ENCODE peak calls at places on chromosomes 3 and 15, in seven cellular contexts. U is spleen, L is left ventricle myocardium inferior, X is psoas muscle, Y is left lung, I is SJSA1, N is HCT116. S is an unnamed sample.

GRCh38 chr3:155185623-155186022 is 105.5 kb downstream of the MME start:
- DNase-seq in U (no peak), L (no peak), X (no peak), Y (no peak), I (no peak), N (no peak), S (no peak)

GRCh38 chr3:123385072-123385471 is 63.8 kb downstream of the ADCY5 start:
- DNase-seq in U (peak; percentile 39), L (peak; percentile 54), X (no peak), Y (no peak), I (peak; percentile 96), N (no peak), S (no peak)

GRCh38 chr3:17645074-17645698 is 97.2 kb downstream of the TBC1D5 start:
- DNase-seq in U (no peak), L (no peak), X (no peak), Y (no peak), I (peak; percentile 26), N (peak; percentile 43), S (no peak)

GRCh38 chr3:138049157-138049919 is 39.4 kb downstream of the CLDN18 start:
- DNase-seq in U (no peak), L (no peak), X (no peak), Y (no peak), I (no peak), N (no peak), S (no peak)

GRCh38 chr15:47685141-47685870 is 32.0 kb upstream of the SEMA6D start:
- DNase-seq in U (no peak), L (no peak), X (no peak), Y (no peak), I (no peak), N (no peak), S (no peak)

GRCh38 chr3:71245052-71245488 is 338.5 kb downstream of the FOXP1 start:
- DNase-seq in U (no peak), L (no peak), X (no peak), Y (peak; percentile 50), I (peak; percentile 63), N (no peak), S (peak; percentile 76)

GRCh38 chr15:79820820-79821219 is 76.0 kb downstream of the MTHFS start:
- DNase-seq in U (no peak), L (no peak), X (no peak), Y (peak; percentile 49), I (no peak), N (no peak), S (no peak)

GRCh38 chr15:81888748-81889479 is 156.9 kb downstream of the MEX3B start:
- DNase-seq in U (no peak), L (no peak), X (no peak), Y (no peak), I (peak; percentile 83), N (no peak), S (no peak)

GRCh38 chr15:89740137-89740536 is 10.9 kb downstream of the MESP1 start:
- DNase-seq in U (no peak), L (no peak), X (no peak), Y (no peak), I (peak; percentile 63), N (peak; percentile 67), S (peak; percentile 77)

GRCh38 chr3:163951397-163951987 is 1126.8 kb downstream of the SI start:
- DNase-seq in U (no peak), L (no peak), X (no peak), Y (no peak), I (no peak), N (no peak), S (no peak)

GRCh38 chr3:148962513-148962912 is 28.8 kb upstream of the GYG1 start:
- DNase-seq in U (no peak), L (no peak), X (peak; percentile 25), Y (no peak), I (peak; percentile 39), N (peak; percentile 56), S (no peak)

GRCh38 chr3:158109804-158110657 is at the start of gene RSRC1:
- DNase-seq in U (peak; percentile 96), L (peak; percentile 80), X (peak; percentile 84), Y (peak; percentile 90), I (peak; percentile 91), N (peak; percentile 89), S (peak; percentile 88)

GRCh38 chr3:106530367-106530766 is 661.6 kb upstream of the CBLB start:
- DNase-seq in U (no peak), L (no peak), X (no peak), Y (no peak), I (no peak), N (no peak), S (no peak)

GRCh38 chr15:38253448-38253847 is 812 bp downstream of the SPRED1 start:
- DNase-seq in U (no peak), L (no peak), X (no peak), Y (no peak), I (peak; percentile 59), N (peak; percentile 28), S (no peak)

GRCh38 chr3:117756580-117756979 is 1047.0 kb downstream of the TUSC7 start:
- DNase-seq in U (no peak), L (no peak), X (no peak), Y (no peak), I (no peak), N (no peak), S (no peak)

GRCh38 chr3:43648957-43649356 is 27.1 kb upstream of the ANO10 start:
- DNase-seq in U (no peak), L (no peak), X (no peak), Y (no peak), I (no peak), N (no peak), S (no peak)

GRCh38 chr3:128547368-128547987 is 54.5 kb upstream of the GATA2 start:
- DNase-seq in U (no peak), L (no peak), X (no peak), Y (no peak), I (peak; percentile 88), N (no peak), S (no peak)

GRCh38 chr3:52120576-52121458 is 33.4 kb downstream of the POC1A start:
- DNase-seq in U (peak; percentile 47), L (no peak), X (no peak), Y (no peak), I (no peak), N (no peak), S (no peak)

GRCh38 chr3:72663429-72663828 is 184.8 kb downstream of the SHQ1 start:
- DNase-seq in U (no peak), L (no peak), X (no peak), Y (no peak), I (peak; percentile 32), N (no peak), S (no peak)

GRCh38 chr3:152843955-152844354 is 9.0 kb downstream of the P2RY1 start:
- DNase-seq in U (no peak), L (no peak), X (no peak), Y (no peak), I (no peak), N (no peak), S (no peak)

GRCh38 chr3:151183253-151183652 is 19.8 kb downstream of the GPR171 start:
- DNase-seq in U (no peak), L (no peak), X (no peak), Y (no peak), I (peak; percentile 1), N (no peak), S (no peak)

GRCh38 chr3:23256741-23257435 is 53.8 kb downstream of the UBE2E2 start:
- DNase-seq in U (no peak), L (no peak), X (no peak), Y (no peak), I (no peak), N (no peak), S (no peak)

GRCh38 chr15:44029003-44029402 is 166.1 kb downstream of the FRMD5 start:
- DNase-seq in U (no peak), L (no peak), X (no peak), Y (no peak), I (peak; percentile 24), N (no peak), S (no peak)

GRCh38 chr3:9316881-9317341 is 45.9 kb upstream of the THUMPD3 start:
- DNase-seq in U (no peak), L (no peak), X (no peak), Y (no peak), I (peak; percentile 61), N (no peak), S (no peak)

GRCh38 chr3:37453393-37454391 is 279.3 kb upstream of the LRRFIP2 start:
- DNase-seq in U (peak; percentile 84), L (peak; percentile 81), X (peak; percentile 57), Y (peak; percentile 58), I (no peak), N (no peak), S (peak; percentile 84)

GRCh38 chr3:39754549-39754948 is 54.9 kb upstream of the MYRIP start:
- DNase-seq in U (no peak), L (no peak), X (no peak), Y (no peak), I (no peak), N (no peak), S (no peak)
- H3K4me3 ChIP-seq in U (no peak overlapping the region), L (no peak overlapping the region), X (no peak overlapping the region), Y (no peak overlapping the region), I (no peak overlapping the region), N (no peak overlapping the region), S (no peak overlapping the region)

GRCh38 chr3:113006350-113007056 is 15.7 kb downstream of the GTPBP8 start:
- DNase-seq in U (no peak), L (no peak), X (no peak), Y (no peak), I (no peak), N (no peak), S (no peak)

GRCh38 chr3:113005622-113006021 is 14.8 kb downstream of the GTPBP8 start:
- DNase-seq in U (no peak), L (no peak), X (no peak), Y (no peak), I (no peak), N (no peak), S (no peak)

GRCh38 chr3:113000691-113001090 is 9.9 kb downstream of the GTPBP8 start:
- DNase-seq in U (no peak), L (no peak), X (no peak), Y (no peak), I (no peak), N (no peak), S (no peak)

GRCh38 chr3:113002033-113002432 is 11.2 kb downstream of the GTPBP8 start:
- DNase-seq in U (no peak), L (no peak), X (no peak), Y (no peak), I (no peak), N (no peak), S (no peak)

DNA sequence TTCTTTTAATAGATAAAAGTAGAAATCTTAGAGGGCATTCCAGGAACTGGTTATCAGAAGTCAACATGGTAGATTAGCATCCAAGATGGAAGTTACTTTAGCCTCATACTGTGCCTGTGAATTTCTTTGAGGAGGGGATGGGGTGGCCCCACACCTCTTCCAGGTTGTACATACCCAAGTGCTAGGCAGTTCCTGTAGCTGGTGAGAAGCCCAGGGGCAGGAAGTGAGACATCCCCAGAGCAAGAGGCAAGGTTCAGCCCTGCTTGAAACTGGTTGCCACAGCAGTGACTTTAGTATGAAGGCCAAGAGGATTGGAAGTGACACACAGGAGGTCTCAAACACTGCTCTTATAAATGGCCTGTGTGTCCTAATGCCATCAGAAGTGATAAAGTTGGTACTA is 11.9 kb downstream of the GTPBP8 start:
- DNase-seq in U (no peak), L (no peak), X (no peak), Y (no peak), I (no peak), N (no peak), S (no peak)
- H3K36me3 ChIP-seq in U (peaks cover 100% of the 10 kb centered on the region), L (peaks cover 91% of the 10 kb centered on the region), X (peaks cover 99% of the 10 kb centered on the region), Y (no peaks in the 10 kb centered on the region), I (peaks cover 87% of the 10 kb centered on the region), N (peaks cover 36% of the 10 kb centered on the region), S (peaks cover 67% of the 10 kb centered on the region)

GRCh38 chr3:189324538-189325138 is 152.9 kb downstream of the TPRG1 start:
- DNase-seq in U (peak; percentile 80), L (no peak), X (no peak), Y (peak; percentile 64), I (peak; percentile 87), N (peak; percentile 99), S (peak; percentile 65)
- H3K9me3 ChIP-seq in U (no peaks in the 10 kb centered on the region), L (no peaks in the 10 kb centered on the region), X (no peaks in the 10 kb centered on the region), Y (no peaks in the 10 kb centered on the region), I (no peaks in the 10 kb centered on the region), N (no peaks in the 10 kb centered on the region), S (no peaks in the 10 kb centered on the region)

GRCh38 chr3:39147711-39148115 is 5.7 kb downstream of the CSRNP1 start:
- DNase-seq in U (peak; percentile 90), L (no peak), X (no peak), Y (peak; percentile 64), I (peak; percentile 57), N (no peak), S (no peak)
- H3K4me3 ChIP-seq in U (no peak overlapping the region), L (peak overlapping the region; percentile 96), X (peak overlapping the region; percentile 93), Y (peak overlapping the region; percentile 93), I (no peak overlapping the region), N (no peak overlapping the region), S (peak overlapping the region; percentile 36)